ENCODE peak calls at places on chromosomes 13 and 19, in nine cellular contexts. R is NCI-H774; I is sciatic nerve; K is lower lobe of right lung; Y is fibroblast of lung; G is stimulated activated CD8-positive, alpha-beta memory T cell treated with anti-CD3 and anti-CD28 coated beads, Interleukin-4, amount 100 ng/mL, for 1 hour; Q is NCI-H1105; N is NCI-H146; J is kidney tubule cell. V is an unnamed sample.

GRCh38 chr19:15093001-15093400 is 11.0 kb downstream of the OR1I1 start:
- DNase-seq in R (no peak), Q (no peak), J (no peak), G (no peak), Y (no peak), K (no peak), N (no peak), I (no peak), V (no peak)

GRCh38 chr19:3732108-3732507 is 23.9 kb downstream of the TJP3 start:
- DNase-seq in G (no peak), Y (no peak), Q (no peak), I (no peak), K (no peak), J (no peak), R (no peak), N (no peak), V (no peak)

GRCh38 chr19:54549224-54549623 is 24.4 kb upstream of the LILRA2 start:
- DNase-seq in J (no peak), N (no peak), I (no peak), Y (no peak), K (no peak), R (no peak), Q (no peak), G (no peak), V (no peak)

GRCh38 chr13:94825507-94825906 is 113.2 kb upstream of the SOX21 start:
- DNase-seq in G (no peak), Y (peak), K (no peak), N (peak), Q (peak), R (peak), J (no peak), I (peak), V (no peak)

GRCh38 chr19:42150353-42150752 is 18.1 kb upstream of the POU2F2 start:
- DNase-seq in I (no peak), K (no peak), R (peak), Y (no peak), G (no peak), J (no peak), Q (peak), N (peak), V (no peak)

GRCh38 chr13:42137856-42138537 is 89.5 kb downstream of the DGKH start:
- DNase-seq in Y (no peak), Q (no peak), I (no peak), G (no peak), R (no peak), N (no peak), J (peak), K (no peak), V (no peak)

GRCh38 chr19:30064021-30064699 is 122.1 kb downstream of the URI1 start:
- DNase-seq in K (peak), R (no peak), J (no peak), N (peak), I (peak), Y (no peak), Q (no peak), G (no peak), V (no peak)

GRCh38 chr13:78326608-78327007 is 276.7 kb downstream of the POU4F1 start:
- DNase-seq in K (no peak), N (no peak), Q (no peak), J (peak), G (no peak), Y (peak), I (no peak), R (no peak), V (no peak)

GRCh38 chr13:110445722-110446569 is 115.6 kb downstream of the RAB20 start:
- DNase-seq in I (no peak), Q (no peak), N (no peak), R (no peak), K (no peak), J (peak), G (no peak), Y (peak), V (no peak)

GRCh38 chr19:50891253-50891625 is 18.0 kb downstream of the KLK2 start:
- DNase-seq in Q (no peak), K (no peak), I (no peak), Y (no peak), G (no peak), R (no peak), J (no peak), N (no peak), V (no peak)

GRCh38 chr13:110600261-110600819 is 15.0 kb upstream of the NAXD start:
- DNase-seq in Q (no peak), G (no peak), R (no peak), N (no peak), K (no peak), Y (no peak), I (no peak), J (no peak), V (no peak)

GRCh38 chr19:982567-983170 is 1.5 kb upstream of the WDR18 start:
- DNase-seq in K (peak), I (peak), Y (peak), Q (peak), N (peak), R (peak), J (peak), G (peak), V (peak)

GRCh38 chr19:5152013-5152763 is 183.3 kb downstream of the KDM4B start:
- DNase-seq in R (no peak), K (no peak), Y (no peak), J (no peak), Q (no peak), I (peak), N (no peak), G (no peak), V (no peak)

GRCh38 chr19:37964109-37964508 is 57.1 kb downstream of the SIPA1L3 start:
- DNase-seq in Y (no peak), I (no peak), R (no peak), G (no peak), J (no peak), Q (no peak), K (no peak), N (no peak), V (no peak)

GRCh38 chr13:77535448-77535847 is at the start of gene SCEL:
- DNase-seq in Q (no peak), K (no peak), Y (no peak), G (no peak), J (peak), N (no peak), R (no peak), I (no peak), V (no peak)

GRCh38 chr13:101730420-101731000 is 278.0 kb downstream of the ITGBL1 start:
- DNase-seq in G (no peak), I (no peak), Q (no peak), J (no peak), K (no peak), Y (no peak), N (peak), R (peak), V (no peak)

GRCh38 chr19:10681658-10682057 is 19.6 kb upstream of the QTRT1 start:
- DNase-seq in R (no peak), G (no peak), Y (no peak), J (no peak), N (no peak), Q (no peak), K (no peak), I (no peak), V (no peak)

GRCh38 chr13:96460571-96460970 is 370.7 kb downstream of the HS6ST3 start:
- DNase-seq in R (no peak), G (no peak), Y (no peak), K (no peak), Q (peak), N (no peak), I (no peak), J (no peak), V (peak)

GRCh38 chr13:98285852-98286594 is 109.0 kb upstream of the RNF113B start:
- DNase-seq in G (no peak), I (no peak), R (no peak), Q (peak), N (peak), K (no peak), Y (no peak), J (no peak), V (no peak)

GRCh38 chr19:43300876-43301765 is 31.8 kb upstream of the PSG9 start:
- DNase-seq in Y (no peak), Q (no peak), R (no peak), G (no peak), N (no peak), I (no peak), J (peak), K (no peak), V (no peak)

GRCh38 chr19:18460313-18460712 is 22.4 kb upstream of the ISYNA1 start:
- DNase-seq in K (no peak), R (no peak), G (no peak), Y (peak), J (peak), I (peak), Q (no peak), N (no peak), V (no peak)

GRCh38 chr19:40381321-40381720 is 8.7 kb downstream of the HIPK4 start:
- DNase-seq in K (no peak), J (no peak), Q (no peak), R (no peak), Y (no peak), G (no peak), I (no peak), N (no peak), V (no peak)

GRCh38 chr19:38699027-38699346 is 45.3 kb downstream of the CAPN12 start:
- DNase-seq in R (no peak), G (no peak), Y (no peak), N (no peak), K (no peak), I (no peak), J (no peak), Q (no peak), V (no peak)

GRCh38 chr19:52297601-52298358 is 811 bp downstream of the ZNF480 start:
- DNase-seq in K (no peak), I (no peak), Y (peak), N (no peak), G (no peak), J (peak), Q (no peak), R (no peak), V (no peak)

GRCh38 chr13:79779761-79780160 is 298.8 kb downstream of the NDFIP2 start:
- DNase-seq in Q (no peak), Y (peak), N (no peak), G (no peak), K (peak), R (no peak), I (no peak), J (peak), V (no peak)

GRCh38 chr19:1250374-1251232 is 2.2 kb downstream of the MIDN start:
- DNase-seq in R (no peak), N (peak), G (no peak), K (peak), J (peak), I (peak), Q (peak), Y (peak), V (no peak)

GRCh38 chr13:37868691-37869505 is 674 bp downstream of the TRPC4 start:
- DNase-seq in I (no peak), N (no peak), G (no peak), K (no peak), Q (no peak), Y (peak), R (no peak), J (peak), V (no peak)

GRCh38 chr19:43776285-43776684 is 4.5 kb downstream of the KCNN4 start:
- DNase-seq in I (no peak), G (no peak), N (no peak), R (no peak), K (no peak), J (no peak), Y (no peak), Q (no peak), V (no peak)

GRCh38 chr19:49133621-49134454 is 14.5 kb downstream of the PPFIA3 start:
- DNase-seq in Q (peak), K (peak), Y (peak), R (peak), G (no peak), N (peak), J (peak), I (peak), V (no peak)

GRCh38 chr19:44718441-44719261 is 19.7 kb downstream of the CEACAM16 start:
- DNase-seq in Y (peak), N (peak), K (peak), G (no peak), I (peak), R (peak), Q (no peak), J (peak), V (peak)

GRCh38 chr13:95185851-95186250 is 115.4 kb downstream of the ABCC4 start:
- DNase-seq in G (peak), N (no peak), Q (no peak), Y (no peak), R (no peak), K (no peak), I (no peak), J (no peak), V (no peak)

GRCh38 chr13:44132710-44133109 is 240.9 kb upstream of the SERP2 start:
- DNase-seq in K (peak), J (peak), Q (no peak), Y (peak), I (peak), R (no peak), N (no peak), G (no peak), V (no peak)

GRCh38 chr19:10514211-10515145 is 2.8 kb downstream of the S1PR5 start:
- DNase-seq in K (no peak), R (no peak), G (no peak), Q (no peak), Y (no peak), I (no peak), N (no peak), J (no peak), V (no peak)

GRCh38 chr19:13621413-13621812 is 115.1 kb upstream of the CACNA1A start:
- DNase-seq in Y (peak), N (no peak), R (no peak), I (peak), K (no peak), Q (no peak), G (no peak), J (peak), V (no peak)

GRCh38 chr19:38661996-38662395 is 14.5 kb downstream of the ACTN4 start:
- DNase-seq in N (no peak), G (no peak), J (no peak), R (no peak), Y (no peak), Q (no peak), I (no peak), K (no peak), V (peak)

GRCh38 chr19:48933382-48933932 is at the start of gene DHDH:
- DNase-seq in K (peak), I (peak), J (peak), G (peak), R (peak), Y (peak), N (peak), Q (peak), V (peak)

GRCh38 chr19:12665646-12666304 is 767 bp downstream of the MAN2B1 start:
- DNase-seq in I (no peak), R (no peak), J (peak), G (no peak), Y (no peak), K (no peak), N (no peak), Q (no peak), V (no peak)